ENCODE peak calls at places on chromosome 7, in four cellular contexts. One of them, this sample, is unnamed.

GRCh38 chr7:156985101-156985967 is 25.1 kb downstream of the MNX1 start:
- DNase-seq in GM23338: no peak
- DNase-seq in upper lobe of right lung: no peak
- DNase-seq in K562: no peak
- DNase-seq in this sample: no peak

GRCh38 chr7:29106128-29106988 is 40.0 kb downstream of the CPVL start:
- DNase-seq in GM23338: peak; percentile 87
- DNase-seq in upper lobe of right lung: no peak
- DNase-seq in K562: peak; percentile 46
- DNase-seq in this sample: peak; percentile 22

GRCh38 chr7:91876391-91877133 is 3.9 kb downstream of the MTERF1 start:
- DNase-seq in GM23338: no peak
- DNase-seq in upper lobe of right lung: no peak
- DNase-seq in K562: peak; percentile 27
- DNase-seq in this sample: no peak

GRCh38 chr7:35723011-35723410 is 28.1 kb upstream of the HERPUD2 start:
- DNase-seq in GM23338: no peak
- DNase-seq in upper lobe of right lung: no peak
- DNase-seq in K562: no peak
- DNase-seq in this sample: no peak

GRCh38 chr7:55887786-55888185 is 530 bp downstream of the ZNF713 start:
- DNase-seq in GM23338: no peak
- DNase-seq in upper lobe of right lung: no peak
- DNase-seq in K562: peak; percentile 16
- DNase-seq in this sample: peak; percentile 51

GRCh38 chr7:80583901-80584300 is 54.5 kb upstream of the CD36 start:
- DNase-seq in GM23338: no peak
- DNase-seq in upper lobe of right lung: no peak
- DNase-seq in K562: no peak
- DNase-seq in this sample: no peak

GRCh38 chr7:132942721-132943120 is 139.2 kb downstream of the CHCHD3 start:
- DNase-seq in GM23338: no peak
- DNase-seq in upper lobe of right lung: no peak
- DNase-seq in K562: no peak
- DNase-seq in this sample: no peak

GRCh38 chr7:11228515-11228914 is 254.8 kb downstream of the PHF14 start:
- DNase-seq in GM23338: no peak
- DNase-seq in upper lobe of right lung: peak; percentile 66
- DNase-seq in K562: peak; percentile 3
- DNase-seq in this sample: no peak

GRCh38 chr7:41699532-41699931 is 3.4 kb downstream of the INHBA start:
- DNase-seq in GM23338: peak; percentile 66
- DNase-seq in upper lobe of right lung: no peak
- DNase-seq in K562: no peak
- DNase-seq in this sample: no peak

GRCh38 chr7:29496355-29497020 is 67.1 kb upstream of the PRR15 start:
- DNase-seq in GM23338: no peak
- DNase-seq in upper lobe of right lung: no peak
- DNase-seq in K562: no peak
- DNase-seq in this sample: no peak

GRCh38 chr7:4134204-4134603 is 547.9 kb upstream of the FOXK1 start:
- DNase-seq in GM23338: no peak
- DNase-seq in upper lobe of right lung: peak; percentile 40
- DNase-seq in K562: no peak
- DNase-seq in this sample: no peak

GRCh38 chr7:119545118-119545517 is 727.9 kb upstream of the KCND2 start:
- DNase-seq in GM23338: no peak
- DNase-seq in upper lobe of right lung: no peak
- DNase-seq in K562: no peak
- DNase-seq in this sample: no peak

GRCh38 chr7:5523052-5523711 is 99.5 kb upstream of the TNRC18 start:
- DNase-seq in GM23338: peak; percentile 62
- DNase-seq in upper lobe of right lung: no peak
- DNase-seq in K562: no peak
- DNase-seq in this sample: no peak

GRCh38 chr7:155734445-155734809 is 77.8 kb downstream of the SHH start:
- DNase-seq in GM23338: no peak
- DNase-seq in upper lobe of right lung: no peak
- DNase-seq in K562: no peak
- DNase-seq in this sample: no peak

GRCh38 chr7:83204715-83205114 is 42.0 kb upstream of the PCLO start:
- DNase-seq in GM23338: no peak
- DNase-seq in upper lobe of right lung: no peak
- DNase-seq in K562: no peak
- DNase-seq in this sample: no peak

GRCh38 chr7:12316925-12317324 is 86.7 kb downstream of the VWDE start:
- DNase-seq in GM23338: no peak
- DNase-seq in upper lobe of right lung: no peak
- DNase-seq in K562: peak; percentile 32
- DNase-seq in this sample: no peak

GRCh38 chr7:149729983-149730801 is 43.2 kb downstream of the ZNF467 start:
- DNase-seq in GM23338: no peak
- DNase-seq in upper lobe of right lung: peak; percentile 55
- DNase-seq in K562: no peak
- DNase-seq in this sample: no peak

GRCh38 chr7:74027683-74028320 is at the start of gene ELN:
- DNase-seq in GM23338: peak; percentile 56
- DNase-seq in upper lobe of right lung: peak; percentile 83
- DNase-seq in K562: no peak
- DNase-seq in this sample: no peak

GRCh38 chr7:108079291-108080057 is 50.7 kb downstream of the LAMB4 start:
- DNase-seq in GM23338: no peak
- DNase-seq in upper lobe of right lung: no peak
- DNase-seq in K562: peak; percentile 37
- DNase-seq in this sample: no peak

GRCh38 chr7:117769085-117769484 is 104.2 kb downstream of the CTTNBP2 start:
- DNase-seq in GM23338: no peak
- DNase-seq in upper lobe of right lung: no peak
- DNase-seq in K562: no peak
- DNase-seq in this sample: no peak

GRCh38 chr7:80686576-80686975 is 48.1 kb downstream of the CD36 start:
- DNase-seq in GM23338: no peak
- DNase-seq in upper lobe of right lung: no peak
- DNase-seq in K562: no peak
- DNase-seq in this sample: no peak

GRCh38 chr7:74032191-74032490 is 4.2 kb downstream of the ELN start:
- DNase-seq in GM23338: no peak
- DNase-seq in upper lobe of right lung: no peak
- DNase-seq in K562: no peak
- DNase-seq in this sample: no peak

GRCh38 chr7:94394058-94394398 is 667 bp upstream of the COL1A2 start:
- DNase-seq in GM23338: no peak
- DNase-seq in upper lobe of right lung: no peak
- DNase-seq in K562: no peak
- DNase-seq in this sample: peak; percentile 15

GRCh38 chr7:39700932-39701331 is 77.6 kb downstream of the RALA start:
- DNase-seq in GM23338: no peak
- DNase-seq in upper lobe of right lung: peak; percentile 73
- DNase-seq in K562: no peak
- DNase-seq in this sample: no peak

GRCh38 chr7:39702133-39702532 is 78.8 kb downstream of the RALA start:
- DNase-seq in GM23338: no peak
- DNase-seq in upper lobe of right lung: no peak
- DNase-seq in K562: no peak
- DNase-seq in this sample: no peak

GRCh38 chr7:39700165-39700564 is 76.8 kb downstream of the RALA start:
- DNase-seq in GM23338: no peak
- DNase-seq in upper lobe of right lung: no peak
- DNase-seq in K562: no peak
- DNase-seq in this sample: no peak

GRCh38 chr7:39697481-39697880 is 74.1 kb downstream of the RALA start:
- DNase-seq in GM23338: no peak
- DNase-seq in upper lobe of right lung: no peak
- DNase-seq in K562: no peak
- DNase-seq in this sample: no peak

GRCh38 chr7:39703143-39703542 is 79.8 kb downstream of the RALA start:
- DNase-seq in GM23338: peak; percentile 39
- DNase-seq in upper lobe of right lung: no peak
- DNase-seq in K562: no peak
- DNase-seq in this sample: no peak
- TF ChIP-seq CTCF in GM23338: peak; percentile 46
- TF ChIP-seq CTCF in upper lobe of right lung: no peak
- TF ChIP-seq CTCF in K562: no peak
- TF ChIP-seq CTCF in this sample: no peak

GRCh38 chr7:44212018-44212417 is 11.2 kb downstream of the YKT6 start:
- DNase-seq in GM23338: no peak
- DNase-seq in upper lobe of right lung: peak; percentile 10
- DNase-seq in K562: no peak
- DNase-seq in this sample: no peak
- TF ChIP-seq CTCF in GM23338: no peak
- TF ChIP-seq CTCF in upper lobe of right lung: no peak
- TF ChIP-seq CTCF in K562: no peak
- TF ChIP-seq CTCF in this sample: no peak

DNA sequence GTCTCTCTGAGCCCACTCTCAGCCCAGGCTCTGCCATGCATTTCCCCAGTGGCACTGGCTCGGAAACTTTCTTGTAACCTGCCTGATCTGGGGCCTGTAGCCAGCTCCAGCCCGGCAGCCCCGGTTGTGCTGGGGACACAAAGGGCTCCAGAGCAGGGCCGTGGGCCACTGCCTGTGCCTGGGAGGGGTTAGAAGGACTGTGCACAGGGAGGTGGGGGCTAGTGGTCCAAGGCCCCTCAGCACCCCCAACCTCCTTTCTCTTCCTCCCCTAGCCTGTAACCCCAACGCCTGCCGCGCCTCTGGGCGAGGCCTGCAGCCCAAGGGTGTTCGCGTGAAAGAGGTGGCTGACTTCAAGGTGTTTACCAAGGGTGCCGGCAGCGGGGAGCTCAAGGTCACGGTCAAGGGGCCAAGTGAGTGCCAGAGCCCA is 9.6 kb downstream of the FLNC start:
- DNase-seq in GM23338: no peak
- DNase-seq in upper lobe of right lung: peak; percentile 61
- DNase-seq in K562: no peak
- DNase-seq in this sample: peak; percentile 22
- TF ChIP-seq CTCF in GM23338: no peak
- TF ChIP-seq CTCF in upper lobe of right lung: no peak
- TF ChIP-seq CTCF in K562: no peak
- TF ChIP-seq CTCF in this sample: no peak

GRCh38 chr7:1798191-1798590 is 128.1 kb downstream of the ELFN1 start:
- DNase-seq in GM23338: no peak
- DNase-seq in upper lobe of right lung: no peak
- DNase-seq in K562: no peak
- DNase-seq in this sample: no peak

GRCh38 chr7:1800876-1801275 is 130.8 kb downstream of the ELFN1 start:
- DNase-seq in GM23338: no peak
- DNase-seq in upper lobe of right lung: peak; percentile 30
- DNase-seq in K562: no peak
- DNase-seq in this sample: no peak

GRCh38 chr7:1794888-1795542 is 124.9 kb downstream of the ELFN1 start:
- DNase-seq in GM23338: no peak
- DNase-seq in upper lobe of right lung: no peak
- DNase-seq in K562: peak; percentile 48
- DNase-seq in this sample: no peak
- TF ChIP-seq CTCF in GM23338: peak; percentile 37
- TF ChIP-seq CTCF in upper lobe of right lung: no peak
- TF ChIP-seq CTCF in K562: peak; percentile 55
- TF ChIP-seq CTCF in this sample: peak; percentile 50

GRCh38 chr7:77799078-77799964 is 748 bp downstream of the PHTF2 start:
- DNase-seq in GM23338: peak; percentile 56
- DNase-seq in upper lobe of right lung: peak; percentile 74
- DNase-seq in K562: peak; percentile 75
- DNase-seq in this sample: peak; percentile 25
- TF ChIP-seq CTCF in GM23338: peak; percentile 1
- TF ChIP-seq CTCF in upper lobe of right lung: no peak
- TF ChIP-seq CTCF in K562: no peak
- TF ChIP-seq CTCF in this sample: no peak

GRCh38 chr7:116212859-116213258 is 2.5 kb downstream of the TES start:
- DNase-seq in GM23338: no peak
- DNase-seq in upper lobe of right lung: no peak
- DNase-seq in K562: no peak
- DNase-seq in this sample: no peak
- TF ChIP-seq CTCF in GM23338: no peak
- TF ChIP-seq CTCF in upper lobe of right lung: no peak
- TF ChIP-seq CTCF in K562: no peak
- TF ChIP-seq CTCF in this sample: no peak

This sample was measured in GM13977.